ENCODE peak calls at places on chromosomes 11 and 22, in four cellular contexts. D, Z, V and Q are unnamed samples.

GRCh38 chr11:124644426-124645280 is 22.0 kb downstream of the TBRG1 start:
- DNase-seq in D (peak; percentile 82), Z (peak; percentile 59), V (peak; percentile 60), Q (no peak)

GRCh38 chr11:65861533-65862183 is 1.4 kb downstream of the MUS81 start:
- DNase-seq in D (no peak), Z (no peak), V (no peak), Q (no peak)

GRCh38 chr11:132607575-132607974 is 924.7 kb downstream of the OPCML start:
- DNase-seq in D (no peak), Z (no peak), V (no peak), Q (no peak)

GRCh38 chr11:112958670-112959069 is 2.5 kb upstream of the NCAM1 start:
- DNase-seq in D (no peak), Z (no peak), V (no peak), Q (no peak)

GRCh38 chr22:40436460-40437431 is 66.4 kb downstream of the SGSM3 start:
- DNase-seq in D (no peak), Z (no peak), V (peak; percentile 57), Q (no peak)

GRCh38 chr11:107780775-107781174 is 68.9 kb upstream of the SLN start:
- DNase-seq in D (no peak), Z (no peak), V (no peak), Q (no peak)

GRCh38 chr11:64800633-64801464 is 2.2 kb downstream of the MAP4K2 start:
- DNase-seq in D (no peak), Z (no peak), V (no peak), Q (no peak)

GRCh38 chr11:33158596-33158995 is 2.7 kb downstream of the CSTF3 start:
- DNase-seq in D (no peak), Z (no peak), V (no peak), Q (no peak)

GRCh38 chr11:46918087-46918751 is at the start of gene LRP4:
- DNase-seq in D (no peak), Z (peak; percentile 56), V (peak; percentile 81), Q (no peak)

GRCh38 chr11:119513806-119514170 is 90.8 kb upstream of the THY1 start:
- DNase-seq in D (no peak), Z (no peak), V (no peak), Q (no peak)

GRCh38 chr11:60899021-60899936 is 7.1 kb downstream of the PRPF19 start:
- DNase-seq in D (no peak), Z (peak; percentile 45), V (peak; percentile 62), Q (no peak)

GRCh38 chr11:95154514-95154913 is 64.9 kb downstream of the ENDOD1 start:
- DNase-seq in D (no peak), Z (peak; percentile 40), V (peak; percentile 70), Q (no peak)

GRCh38 chr22:23182289-23183106 is 2.2 kb downstream of the BCR start:
- DNase-seq in D (no peak), Z (no peak), V (peak; percentile 43), Q (no peak)

GRCh38 chr22:37043828-37044538 is 7.6 kb upstream of the KCTD17 start:
- DNase-seq in D (no peak), Z (peak; percentile 88), V (peak; percentile 71), Q (no peak)

GRCh38 chr11:289706-290620 is 1.0 kb downstream of the PGGHG start:
- DNase-seq in D (peak; percentile 76), Z (peak; percentile 37), V (no peak), Q (no peak)

GRCh38 chr11:100719809-100720221 is 32.7 kb downstream of the ARHGAP42 start:
- DNase-seq in D (no peak), Z (peak; percentile 58), V (no peak), Q (no peak)

GRCh38 chr11:20276661-20277000 is 86.9 kb upstream of the HTATIP2 start:
- DNase-seq in D (no peak), Z (no peak), V (no peak), Q (no peak)

GRCh38 chr11:62649486-62649885 is 3.1 kb upstream of the GANAB start:
- DNase-seq in D (no peak), Z (no peak), V (no peak), Q (no peak)

GRCh38 chr11:1117970-1118369 is 39.8 kb upstream of the MUC5AC start:
- DNase-seq in D (peak; percentile 56), Z (peak; percentile 4), V (no peak), Q (peak; percentile 56)

GRCh38 chr22:48897959-48898358 is 929.7 kb downstream of the BRD1 start:
- DNase-seq in D (peak; percentile 72), Z (no peak), V (no peak), Q (no peak)

GRCh38 chr22:38984224-38984623 is 2.1 kb downstream of the APOBEC3B start:
- DNase-seq in D (no peak), Z (no peak), V (no peak), Q (no peak)

GRCh38 chr11:83044958-83045712 is 26.6 kb downstream of the RAB30 start:
- DNase-seq in D (no peak), Z (no peak), V (no peak), Q (no peak)

GRCh38 chr11:34317666-34318065 is 40.1 kb downstream of the ABTB2 start:
- DNase-seq in D (no peak), Z (no peak), V (no peak), Q (no peak)

GRCh38 chr11:73860202-73860601 is 16.4 kb downstream of the COA4 start:
- DNase-seq in D (no peak), Z (no peak), V (no peak), Q (no peak)

GRCh38 chr11:75826463-75827220 is 11.6 kb downstream of the UVRAG start:
- DNase-seq in D (no peak), Z (no peak), V (no peak), Q (no peak)

GRCh38 chr11:117179048-117179999 is 781 bp downstream of the SIDT2 start:
- DNase-seq in D (peak; percentile 88), Z (peak; percentile 57), V (peak; percentile 63), Q (peak; percentile 74)

GRCh38 chr11:115984228-115984627 is 480.0 kb upstream of the CADM1 start:
- DNase-seq in D (no peak), Z (no peak), V (no peak), Q (no peak)

GRCh38 chr11:115985896-115986295 is 481.7 kb upstream of the CADM1 start:
- DNase-seq in D (no peak), Z (no peak), V (no peak), Q (no peak)

GRCh38 chr11:115993613-115994012 is 489.4 kb upstream of the CADM1 start:
- DNase-seq in D (no peak), Z (no peak), V (no peak), Q (no peak)

GRCh38 chr11:115990004-115990447 is 485.8 kb upstream of the CADM1 start:
- DNase-seq in D (no peak), Z (no peak), V (peak; percentile 67), Q (no peak)
- TF ChIP-seq CTCF in D (peak; percentile 52), Z (peak; percentile 47), V (peak; percentile 43), Q (peak; percentile 79)

DNA sequence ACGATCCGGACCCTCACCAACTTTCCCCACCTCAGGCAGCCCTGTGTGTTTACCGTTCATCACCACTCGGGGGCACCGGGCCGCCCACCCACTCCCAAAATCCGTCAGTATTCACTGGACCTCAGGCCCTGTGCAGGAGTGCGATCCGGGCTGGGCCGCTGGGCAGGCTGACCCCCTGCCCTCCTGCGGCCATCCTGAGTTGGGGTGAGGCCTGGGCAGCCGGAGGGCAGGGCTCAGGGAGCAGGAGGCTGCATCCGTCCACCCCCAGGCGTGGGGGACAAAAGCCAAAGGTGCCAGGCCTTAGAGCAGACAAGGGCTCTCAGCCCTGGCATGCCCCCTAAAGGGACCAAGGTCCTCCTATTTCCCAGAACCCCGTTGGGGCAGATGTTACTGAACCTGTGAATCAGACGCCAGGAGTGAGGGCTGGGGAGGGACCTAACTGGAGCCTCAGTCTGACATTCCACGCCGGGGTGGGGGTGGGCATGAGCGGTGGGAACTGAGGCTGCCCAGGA is 16.8 kb upstream of the TMEM191C start:
- DNase-seq in D (peak; percentile 65), Z (no peak), V (no peak), Q (peak; percentile 64)
- TF ChIP-seq CTCF in D (no peak), Z (no peak), V (no peak), Q (peak; percentile 45)

DNA sequence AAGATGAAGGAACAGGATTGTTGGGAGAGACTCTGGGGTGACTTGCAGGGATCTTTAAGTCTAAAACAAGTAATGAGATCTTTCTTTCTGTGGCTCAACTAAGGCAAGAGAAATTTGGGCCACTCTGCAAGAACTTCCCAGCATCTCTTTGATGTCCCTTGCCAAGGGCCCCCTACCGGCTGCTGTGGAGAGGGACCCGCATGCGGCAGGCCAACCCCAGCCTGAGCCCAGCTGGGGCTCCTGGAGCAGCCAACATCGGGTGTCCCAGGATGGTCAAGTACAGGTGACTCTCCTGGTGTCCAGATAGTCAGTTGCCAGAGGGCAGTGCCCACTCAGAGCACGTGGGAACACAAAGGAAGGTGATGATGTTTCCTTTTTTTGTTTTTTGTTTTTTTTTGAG is 363.2 kb downstream of the TBC1D22A start:
- DNase-seq in D (no peak), Z (no peak), V (no peak), Q (no peak)
- TF ChIP-seq CTCF in D (no peak), Z (no peak), V (peak; percentile 32), Q (peak; percentile 46)

GRCh38 chr22:32043391-32043790 is 330 bp downstream of the SLC5A1 start:
- DNase-seq in D (no peak), Z (no peak), V (no peak), Q (no peak)

GRCh38 chr22:32044477-32044876 is 1.4 kb downstream of the SLC5A1 start:
- DNase-seq in D (no peak), Z (no peak), V (no peak), Q (no peak)

GRCh38 chr22:32037236-32037635 is 5.8 kb upstream of the SLC5A1 start:
- DNase-seq in D (no peak), Z (no peak), V (no peak), Q (no peak)

GRCh38 chr22:32042924-32043323 is at the start of gene SLC5A1:
- DNase-seq in D (peak; percentile 81), Z (peak; percentile 68), V (no peak), Q (no peak)

GRCh38 chr22:32040324-32040904 is 2.6 kb upstream of the SLC5A1 start:
- DNase-seq in D (no peak), Z (no peak), V (no peak), Q (no peak)
- TF ChIP-seq CTCF in D (no peak), Z (no peak), V (no peak), Q (no peak)

DNA sequence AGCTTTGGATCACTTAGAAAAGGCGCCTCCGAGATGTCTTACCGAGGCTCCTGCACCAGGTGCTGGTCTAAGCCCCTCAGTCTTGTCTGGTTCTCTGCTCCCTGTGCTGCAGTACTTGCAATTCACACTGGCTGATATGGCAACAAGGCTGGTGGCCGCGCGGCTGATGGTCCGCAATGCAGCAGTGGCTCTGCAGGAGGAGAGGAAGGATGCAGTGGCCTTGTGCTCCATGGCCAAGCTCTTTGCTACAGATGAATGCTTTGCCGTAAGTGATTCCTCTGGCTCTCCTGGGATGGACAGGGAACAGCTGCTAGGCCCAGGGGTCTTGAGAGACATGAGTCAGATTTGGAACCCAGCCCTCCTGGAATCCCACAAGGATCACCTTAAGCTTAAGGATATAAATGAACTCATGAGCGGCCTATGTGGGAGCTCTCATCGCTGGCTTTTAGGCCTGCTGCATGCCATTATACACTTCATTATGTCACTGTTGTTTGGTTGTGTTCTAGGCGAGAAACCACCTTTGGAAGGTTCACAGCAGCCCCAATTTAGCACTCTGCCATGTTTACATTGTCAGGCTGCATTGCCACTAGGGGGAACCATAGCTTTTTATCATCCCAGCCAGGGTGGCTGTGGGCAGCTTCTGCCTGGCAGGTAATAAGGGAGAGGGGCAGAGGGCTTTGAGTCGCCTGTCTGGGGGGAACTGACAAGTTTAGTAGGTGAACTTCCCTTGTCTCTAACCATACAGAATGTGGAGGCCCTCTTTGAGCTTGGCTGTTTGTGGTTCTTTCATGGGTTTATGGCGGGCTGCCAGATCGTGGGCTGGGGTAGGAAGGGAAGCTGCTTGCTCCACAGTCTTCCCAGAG is 8.5 kb downstream of the ACAD8 start:
- DNase-seq in D (peak; percentile 54), Z (peak; percentile 30), V (peak; percentile 31), Q (no peak)
- TF ChIP-seq CTCF in D (peak; percentile 40), Z (peak; percentile 47), V (peak; percentile 61), Q (peak; percentile 67)